ENCODE peak calls at places on chromosomes 13 and 19, in six cellular contexts. P is stomach, X is tibial nerve, Q is thoracic aorta, K is HCT116, G is endodermal cell. J is an unnamed sample.

GRCh38 chr13:76975863-76976262 is 16.0 kb upstream of the CLN5 start:
- DNase-seq in Q (no peak), K (no peak), P (no peak), G (no peak), X (no peak), J (no peak)

GRCh38 chr19:40262422-40262821 is 22.7 kb downstream of the AKT2 start:
- DNase-seq in K (no peak), P (no peak), G (no peak), Q (no peak), X (no peak), J (no peak)

GRCh38 chr19:51703655-51704515 is 10.8 kb downstream of the SPACA6 start:
- DNase-seq in Q (peak), G (peak), P (peak), K (peak), X (peak), J (peak)

GRCh38 chr19:19053508-19054314 is 10.1 kb upstream of the SLC25A42 start:
- DNase-seq in G (peak), K (peak), P (peak), Q (no peak), X (no peak), J (no peak)

GRCh38 chr19:47539747-47540311 is 25.0 kb upstream of the NAPA start:
- DNase-seq in G (no peak), Q (no peak), X (no peak), K (no peak), P (no peak), J (no peak)

GRCh38 chr13:21240586-21240985 is 64.1 kb downstream of the MRPL57 start:
- DNase-seq in P (no peak), G (no peak), X (no peak), K (no peak), Q (no peak), J (no peak)

GRCh38 chr13:30932481-30933333 is at the start of gene TEX26:
- DNase-seq in K (no peak), X (no peak), Q (no peak), P (no peak), G (peak), J (no peak)

GRCh38 chr19:55305491-55305890 is 19.6 kb downstream of the TMEM150B start:
- DNase-seq in Q (no peak), K (no peak), G (peak), X (no peak), P (peak), J (no peak)

DNA sequence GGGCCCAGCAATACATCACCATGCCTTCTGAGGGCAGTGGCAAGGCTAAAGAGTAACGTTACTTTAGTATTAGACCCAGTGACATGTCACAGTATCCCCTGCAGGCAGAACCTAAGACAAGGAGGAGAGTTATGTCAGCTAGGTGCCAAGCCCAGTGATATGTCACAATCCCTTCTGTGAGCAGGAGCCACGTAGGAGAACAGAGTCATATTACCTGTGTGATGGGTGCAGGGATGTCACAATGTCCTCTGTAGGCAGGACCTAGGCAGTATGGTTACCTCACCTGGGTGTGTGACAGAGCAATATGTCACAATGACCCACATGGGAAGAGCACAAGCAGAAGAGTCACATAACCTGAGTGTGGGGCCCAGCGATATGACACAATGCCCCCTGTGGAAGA is 121.8 kb downstream of the ZNF675 start:
- DNase-seq in K (no peak), P (no peak), Q (no peak), G (no peak), X (no peak), J (no peak)
- TF ChIP-seq CTCF in K (no peak), P (no peak), Q (no peak), G (no peak), X (no peak), J (no peak)

GRCh38 chr19:2653717-2654584 is 48.5 kb downstream of the GNG7 start:
- DNase-seq in G (peak), K (no peak), Q (no peak), X (no peak), P (no peak), J (no peak)
- H3K4me3 ChIP-seq in G (no peak), K (no peak), Q (no peak), X (no peak), P (no peak), J (no peak)

GRCh38 chr19:16516381-16516780 is 20.2 kb downstream of the C19orf44 start:
- DNase-seq in X (no peak), K (no peak), Q (no peak), P (no peak), G (no peak), J (no peak)

GRCh38 chr19:16516923-16517610 is 20.9 kb downstream of the C19orf44 start:
- DNase-seq in G (no peak), Q (no peak), X (no peak), K (no peak), P (no peak), J (no peak)

GRCh38 chr19:16518483-16519229 is 22.5 kb downstream of the C19orf44 start:
- DNase-seq in X (no peak), Q (no peak), G (peak), P (no peak), K (no peak), J (no peak)

GRCh38 chr19:16518061-16518460 is 21.9 kb downstream of the C19orf44 start:
- DNase-seq in Q (no peak), P (no peak), G (no peak), X (no peak), K (no peak), J (no peak)

DNA sequence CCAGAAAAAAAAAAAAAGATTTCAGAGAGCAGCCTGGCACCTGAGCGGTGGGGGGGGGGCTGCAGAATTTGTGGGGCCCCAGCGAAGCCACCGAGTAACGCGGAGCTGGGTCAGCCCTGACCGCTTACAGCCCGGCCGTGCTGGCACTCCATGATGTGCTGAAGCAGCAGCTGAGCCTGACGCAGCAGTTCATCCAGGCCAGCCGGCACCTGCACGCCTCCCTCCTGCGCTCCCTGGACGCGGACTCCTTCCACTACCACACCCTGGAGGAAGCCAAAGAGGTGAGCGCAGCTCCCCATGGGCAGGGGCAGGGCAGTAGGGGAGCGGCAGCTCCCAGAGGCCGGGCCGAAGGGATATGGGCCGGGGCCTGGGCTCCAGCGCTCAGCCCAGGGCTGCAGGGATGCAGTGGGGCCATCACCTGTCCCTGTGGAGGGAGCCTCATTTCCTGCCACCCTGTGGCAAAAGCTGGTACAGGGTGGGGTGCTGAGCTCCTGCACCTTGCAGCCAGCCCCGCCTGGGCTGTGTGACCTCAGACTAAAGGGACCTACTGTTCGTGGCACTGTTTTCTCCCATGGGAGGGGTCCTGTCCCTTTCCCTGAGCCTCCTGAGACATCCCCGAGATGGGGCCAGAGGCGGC is 18.3 kb downstream of the C19orf44 start:
- DNase-seq in X (no peak), P (no peak), G (peak), Q (no peak), K (no peak), J (no peak)
- TF ChIP-seq CTCF in X (no peak), P (no peak), G (peak), Q (no peak), K (peak), J (no peak)

DNA sequence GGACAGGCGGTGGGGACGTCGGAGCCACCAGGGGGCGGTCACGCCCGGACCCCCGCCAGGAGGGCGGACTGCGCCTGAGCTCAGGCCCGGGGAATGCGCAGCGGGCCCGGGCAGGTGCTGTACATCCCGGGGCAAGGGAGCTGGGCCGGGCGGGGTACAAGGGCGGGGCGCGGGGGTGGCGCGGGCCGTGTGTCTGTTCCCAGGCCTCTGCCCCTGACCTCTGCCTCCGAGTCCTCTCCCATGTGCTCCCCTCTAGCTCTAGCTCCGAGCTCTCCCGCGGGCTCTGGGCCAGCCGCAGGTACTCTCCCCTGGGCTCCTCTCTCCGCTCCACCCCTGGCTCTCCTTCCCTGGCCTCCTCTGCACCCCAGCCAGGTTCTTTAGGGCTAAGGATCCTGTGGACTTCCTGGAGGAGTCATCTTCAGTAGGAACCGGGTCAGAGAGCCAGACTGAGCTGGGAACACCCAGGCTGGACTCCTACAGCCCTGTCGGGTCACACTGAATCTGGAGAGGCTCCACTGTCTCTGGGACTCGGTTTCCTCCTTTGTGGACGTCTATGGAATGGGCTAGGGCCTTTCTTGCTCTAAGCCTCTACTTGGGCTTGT is 2.3 kb downstream of the PPP1R13L start:
- DNase-seq in Q (no peak), P (peak), G (peak), X (no peak), K (no peak), J (no peak)
- H3K4me3 ChIP-seq in Q (no peak), P (no peak), G (peak), X (no peak), K (peak), J (no peak)

GRCh38 chr19:959935-960502 is 24.1 kb upstream of the WDR18 start:
- DNase-seq in X (no peak), P (no peak), K (no peak), Q (no peak), G (peak), J (no peak)
- TF ChIP-seq CTCF in X (no peak), P (no peak), K (no peak), Q (no peak), G (peak), J (no peak)

DNA sequence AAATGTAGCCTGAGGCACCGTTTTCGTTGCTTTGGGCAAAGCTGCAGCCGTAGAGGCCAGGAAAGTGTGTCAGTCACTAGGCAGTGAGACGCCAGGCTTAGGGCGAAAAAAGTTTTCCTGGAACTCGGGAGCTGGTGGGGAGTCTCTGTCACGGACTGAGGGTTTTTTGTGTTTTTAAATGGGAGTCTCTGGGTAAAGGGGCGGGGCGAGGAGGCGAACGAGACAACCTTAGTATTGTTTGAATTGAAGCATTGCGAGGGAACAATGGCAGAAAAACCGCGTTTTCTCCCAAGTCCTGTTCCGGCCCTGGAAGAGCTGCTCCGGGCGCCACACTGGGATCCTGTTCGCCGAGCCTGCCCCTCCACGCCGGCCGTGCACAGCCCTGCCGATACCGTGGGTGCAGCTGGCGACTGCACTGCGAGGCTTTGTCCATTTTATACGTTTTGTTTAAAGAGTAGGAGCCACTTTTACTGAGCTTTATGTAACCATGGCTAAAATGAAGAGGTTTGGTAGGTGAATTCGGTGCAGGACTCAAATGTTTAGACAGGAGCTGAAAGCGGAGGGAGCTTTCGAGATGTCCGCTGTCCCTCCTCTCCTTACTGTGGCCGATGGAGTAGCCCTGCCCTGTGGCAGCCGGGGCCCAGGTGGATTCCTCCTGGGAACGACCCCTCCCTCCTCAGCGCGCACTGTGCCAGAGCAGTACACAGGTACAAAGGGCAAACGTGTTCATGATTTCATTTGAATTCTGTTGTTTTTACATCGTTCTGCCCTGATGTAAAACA is 1.5 kb downstream of the COL4A2 start:
- DNase-seq in G (peak), X (no peak), Q (no peak), P (no peak), K (no peak), J (peak)
- H3K4me3 ChIP-seq in G (peak), X (peak), Q (peak), P (peak), K (no peak), J (peak)